ENCODE peak calls at places on chromosome 3, in six cellular contexts. F, H, O, Y, X and L are unnamed samples.

GRCh38 chr3:17640466-17640865 is 102.0 kb downstream of the TBC1D5 start:
- DNase-seq in H (no peak), X (no peak), F (no peak), Y (no peak), O (no peak), L (no peak)

GRCh38 chr3:188974856-188975611 is 196.7 kb upstream of the TPRG1 start:
- DNase-seq in F (no peak), X (no peak), Y (no peak), H (no peak), O (no peak), L (no peak)

GRCh38 chr3:12222765-12223485 is 64.2 kb upstream of the TIMP4 start:
- DNase-seq in Y (no peak), X (no peak), H (no peak), O (no peak), F (no peak), L (no peak)

GRCh38 chr3:12916159-12916558 is 74.8 kb upstream of the RPL32 start:
- DNase-seq in O (no peak), H (no peak), F (no peak), Y (no peak), X (no peak), L (no peak)

GRCh38 chr3:102353148-102353547 is 81.7 kb upstream of the ZPLD1 start:
- DNase-seq in X (no peak), Y (no peak), F (no peak), O (no peak), H (no peak), L (no peak)

GRCh38 chr3:193943200-193943599 is 192.7 kb upstream of the HES1 start:
- DNase-seq in X (no peak), O (no peak), H (no peak), Y (peak), F (no peak), L (no peak)

GRCh38 chr3:64925575-64925974 is 237.8 kb upstream of the ADAMTS9 start:
- DNase-seq in H (no peak), O (no peak), Y (no peak), F (no peak), X (no peak), L (no peak)

GRCh38 chr3:157257101-157257500 is 97.2 kb upstream of the CCNL1 start:
- DNase-seq in Y (no peak), X (no peak), F (no peak), O (no peak), H (no peak), L (no peak)

GRCh38 chr3:117054551-117054950 is 345.0 kb downstream of the TUSC7 start:
- DNase-seq in H (no peak), X (no peak), Y (peak), O (no peak), F (no peak), L (no peak)

GRCh38 chr3:170622369-170623159 is 36.7 kb upstream of the SLC7A14 start:
- DNase-seq in X (no peak), F (no peak), Y (no peak), H (no peak), O (peak), L (no peak)

GRCh38 chr3:184261270-184262165 is at the start of gene CAMK2N2:
- DNase-seq in H (no peak), X (peak), Y (peak), O (no peak), F (no peak), L (peak)

GRCh38 chr3:11250902-11251806 is 21.0 kb upstream of the ATG7 start:
- DNase-seq in O (no peak), X (no peak), Y (no peak), H (no peak), F (no peak), L (no peak)

GRCh38 chr3:123687286-123687685 is 102.4 kb upstream of the HACD2 start:
- DNase-seq in Y (no peak), X (no peak), O (no peak), F (no peak), H (no peak), L (no peak)

GRCh38 chr3:123686254-123686653 is 101.4 kb upstream of the HACD2 start:
- DNase-seq in X (no peak), F (no peak), Y (no peak), O (no peak), H (no peak), L (no peak)

GRCh38 chr3:123685780-123686179 is 100.9 kb upstream of the HACD2 start:
- DNase-seq in Y (no peak), O (no peak), F (no peak), H (no peak), X (no peak), L (no peak)

GRCh38 chr3:123684636-123685035 is 99.8 kb upstream of the HACD2 start:
- DNase-seq in O (no peak), F (no peak), Y (no peak), H (no peak), X (no peak), L (no peak)

DNA sequence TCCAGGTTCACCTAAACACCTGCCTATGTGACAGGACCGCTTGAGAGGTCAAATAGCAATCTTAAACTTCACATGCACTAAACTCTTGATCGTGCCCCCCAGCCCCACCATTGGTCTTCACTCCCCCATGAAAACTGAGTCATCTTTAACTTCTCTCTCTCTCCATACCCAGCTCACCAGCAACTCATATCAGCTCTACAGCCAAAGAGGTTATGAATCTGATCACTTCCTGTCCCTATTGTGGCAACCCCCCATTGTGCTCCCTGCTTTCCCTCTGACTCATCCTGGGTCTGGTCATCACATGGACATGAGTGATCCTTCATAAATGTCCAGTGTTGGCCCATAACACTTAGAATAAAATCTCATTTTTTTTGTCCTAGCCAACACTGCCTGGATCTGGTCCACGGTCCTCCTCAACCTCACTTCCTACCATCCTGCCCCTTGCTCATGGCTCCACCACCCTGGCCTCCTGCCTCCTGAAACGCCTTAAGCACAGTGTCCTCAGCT is 103.4 kb upstream of the HACD2 start:
- DNase-seq in O (no peak), X (no peak), Y (no peak), H (no peak), F (peak), L (no peak)
- TF ChIP-seq POLR2AphosphoS5 in O (peak), X (no peak), Y (no peak), H (no peak), F (no peak), L (no peak)

GRCh38 chr3:16513141-16514020 is at the start of gene RFTN1:
- DNase-seq in X (peak), Y (peak), F (no peak), H (no peak), O (no peak), L (peak)
- TF ChIP-seq POLR2AphosphoS5 in X (peak), Y (no peak), F (peak), H (no peak), O (peak), L (no peak)

DNA sequence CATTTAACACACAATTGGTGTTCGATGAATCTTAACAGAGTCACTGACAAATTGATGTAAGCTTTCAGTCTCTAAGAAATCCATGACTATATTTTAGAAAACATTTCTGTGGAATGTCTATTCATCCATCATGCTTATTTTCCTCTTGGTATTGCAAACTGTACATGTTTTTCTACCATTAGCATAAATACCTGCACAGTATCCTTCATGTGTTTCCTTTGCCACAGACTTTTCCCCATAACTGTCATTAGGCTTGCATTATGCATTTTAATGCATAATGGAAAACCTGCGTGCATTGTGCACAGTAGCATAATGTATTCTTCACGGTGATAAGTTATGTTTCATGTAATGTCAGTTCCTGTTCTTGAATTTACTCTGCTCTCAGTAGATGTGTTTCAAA is 403.1 kb upstream of the EPHA3 start:
- DNase-seq in Y (no peak), H (no peak), F (no peak), O (no peak), X (no peak), L (no peak)
- TF ChIP-seq POLR2AphosphoS5 in Y (no peak), H (no peak), F (no peak), O (no peak), X (no peak), L (no peak)

GRCh38 chr3:126300761-126301481 is 56.3 kb downstream of the KLF15 start:
- DNase-seq in O (peak), Y (peak), X (no peak), F (no peak), H (no peak), L (peak)
- TF ChIP-seq POLR2AphosphoS5 in O (peak), Y (no peak), X (no peak), F (no peak), H (no peak), L (peak)

DNA sequence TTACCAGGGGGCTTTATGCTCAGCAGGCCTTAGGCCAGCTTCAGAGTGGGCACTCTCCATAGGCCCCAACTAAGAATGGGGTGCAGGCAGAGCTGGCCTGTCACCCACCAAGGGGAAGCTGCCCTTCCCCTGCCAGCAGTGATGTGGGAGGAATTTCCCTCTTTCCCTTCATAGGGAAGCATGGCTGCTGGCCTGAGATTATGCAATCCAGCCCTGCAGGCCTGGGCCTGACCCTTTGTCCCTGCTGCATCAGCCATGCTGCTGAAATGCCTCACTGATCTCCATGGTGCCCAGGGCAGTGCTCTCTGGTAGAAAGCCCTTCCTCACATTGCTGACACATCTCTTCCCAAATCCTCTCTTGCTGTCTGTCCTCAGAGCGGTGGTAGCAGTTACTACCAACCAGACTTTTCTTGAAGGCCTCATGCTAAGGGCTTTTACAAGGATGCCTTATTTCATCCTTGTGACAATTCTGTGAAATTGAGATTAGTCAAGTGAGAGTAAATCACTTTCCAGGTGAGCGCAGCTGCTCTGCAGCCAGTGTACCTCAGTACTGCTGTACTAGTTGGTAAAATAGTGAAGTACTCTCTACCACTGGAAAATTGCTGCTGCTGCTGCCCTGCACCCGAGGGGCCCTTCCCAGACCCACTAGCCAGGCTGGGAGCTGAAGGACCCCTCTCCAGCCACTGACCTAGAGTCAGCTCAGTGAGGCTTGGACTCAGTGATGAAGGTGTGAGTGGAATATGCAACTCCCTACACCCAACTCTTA is 33.8 kb downstream of the MRAS start:
- DNase-seq in X (no peak), H (peak), Y (no peak), F (no peak), O (peak), L (peak)
- TF ChIP-seq POLR2AphosphoS5 in X (no peak), H (peak), Y (no peak), F (no peak), O (no peak), L (no peak)

GRCh38 chr3:57700737-57701136 is 7.9 kb upstream of the DENND6A start:
- DNase-seq in H (no peak), O (no peak), F (no peak), Y (no peak), X (no peak), L (no peak)
- TF ChIP-seq POLR2AphosphoS5 in H (no peak), O (no peak), F (no peak), Y (no peak), X (no peak), L (no peak)

DNA sequence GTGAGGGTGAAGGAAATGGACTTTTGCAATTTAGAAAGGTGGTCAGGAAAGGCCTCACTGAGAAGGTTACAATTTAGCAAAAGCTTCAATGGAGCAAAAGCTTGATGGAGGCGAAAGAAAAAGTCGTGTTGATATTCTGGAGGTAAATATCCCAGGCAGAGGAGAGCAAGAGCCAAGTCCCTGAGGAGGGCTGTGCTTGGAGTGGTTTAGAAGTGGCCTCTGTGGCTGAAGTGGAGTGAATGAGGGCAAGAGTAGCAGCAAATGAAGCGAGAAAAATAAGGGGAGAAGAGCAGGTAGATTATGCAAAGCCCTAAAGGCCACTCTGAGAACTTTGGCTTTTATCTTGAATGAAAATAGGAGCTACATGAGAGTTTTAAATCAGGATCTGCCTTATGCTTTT is 54.1 kb downstream of the GUCA1C start:
- DNase-seq in Y (no peak), F (no peak), O (no peak), X (no peak), H (no peak), L (no peak)
- TF ChIP-seq POLR2AphosphoS5 in Y (no peak), F (no peak), O (no peak), X (no peak), H (no peak), L (no peak)

GRCh38 chr3:44045476-44046275 is 196.0 kb upstream of the TOPAZ1 start:
- DNase-seq in X (peak), O (no peak), Y (no peak), F (no peak), H (peak), L (peak)
- TF ChIP-seq POLR2AphosphoS5 in X (peak), O (no peak), Y (no peak), F (no peak), H (no peak), L (no peak)

GRCh38 chr3:25689226-25689625 is 24.5 kb upstream of the TOP2B start:
- DNase-seq in O (no peak), X (no peak), F (no peak), H (no peak), Y (no peak), L (no peak)
- TF ChIP-seq POLR2AphosphoS5 in O (no peak), X (no peak), F (no peak), H (no peak), Y (no peak), L (no peak)

GRCh38 chr3:190307164-190307545 is 15.1 kb downstream of the CLDN1 start:
- DNase-seq in O (no peak), Y (no peak), F (no peak), X (no peak), H (no peak), L (no peak)

GRCh38 chr3:190308154-190308553 is 14.1 kb downstream of the CLDN1 start:
- DNase-seq in F (no peak), X (no peak), Y (no peak), H (no peak), O (no peak), L (no peak)

GRCh38 chr3:190305406-190305805 is 16.8 kb downstream of the CLDN1 start:
- DNase-seq in O (no peak), H (no peak), X (no peak), Y (no peak), F (no peak), L (no peak)

GRCh38 chr3:190306026-190306425 is 16.2 kb downstream of the CLDN1 start:
- DNase-seq in Y (no peak), H (no peak), O (no peak), F (no peak), X (no peak), L (no peak)

GRCh38 chr3:190306513-190307163 is 15.6 kb downstream of the CLDN1 start:
- DNase-seq in X (no peak), O (peak), H (no peak), Y (no peak), F (no peak), L (no peak)
- TF ChIP-seq POLR2AphosphoS5 in X (no peak), O (peak), H (no peak), Y (no peak), F (no peak), L (peak)